ENCODE peak calls at places on chromosomes 16 and 17, in six cellular contexts. One of them, this sample, is unnamed.

GRCh38 chr16:74626741-74627416 is 20.0 kb upstream of the GLG1 start:
- DNase-seq in IMR-90: peak; percentile 60
- DNase-seq in activated T-helper 1 cell treated with Interleukin-2 at 50 U/mL for 16 hours: no peak
- DNase-seq in activated naive CD4-positive, alpha-beta T cell treated with Interleukin-2 at 50 U/mL for 16 hours: no peak
- DNase-seq in sigmoid colon: no peak
- DNase-seq in neuronal stem cell: no peak
- DNase-seq in this sample: no peak

GRCh38 chr17:42276609-42277341 is 584 bp upstream of the STAT5B start:
- DNase-seq in IMR-90: peak; percentile 88
- DNase-seq in activated T-helper 1 cell treated with Interleukin-2 at 50 U/mL for 16 hours: peak; percentile 13
- DNase-seq in activated naive CD4-positive, alpha-beta T cell treated with Interleukin-2 at 50 U/mL for 16 hours: peak; percentile 40
- DNase-seq in sigmoid colon: peak; percentile 92
- DNase-seq in neuronal stem cell: no peak
- DNase-seq in this sample: peak; percentile 82

GRCh38 chr16:65624696-65625095 is 502.8 kb upstream of the CDH11 start:
- DNase-seq in IMR-90: no peak
- DNase-seq in activated T-helper 1 cell treated with Interleukin-2 at 50 U/mL for 16 hours: no peak
- DNase-seq in activated naive CD4-positive, alpha-beta T cell treated with Interleukin-2 at 50 U/mL for 16 hours: no peak
- DNase-seq in sigmoid colon: no peak
- DNase-seq in neuronal stem cell: no peak
- DNase-seq in this sample: no peak

GRCh38 chr16:86396918-86397317 is 113.4 kb upstream of the FOXF1 start:
- DNase-seq in IMR-90: peak; percentile 95
- DNase-seq in activated T-helper 1 cell treated with Interleukin-2 at 50 U/mL for 16 hours: no peak
- DNase-seq in activated naive CD4-positive, alpha-beta T cell treated with Interleukin-2 at 50 U/mL for 16 hours: no peak
- DNase-seq in sigmoid colon: peak; percentile 95
- DNase-seq in neuronal stem cell: no peak
- DNase-seq in this sample: no peak

GRCh38 chr17:50774225-50774803 is 7.0 kb upstream of the ANKRD40CL start:
- DNase-seq in IMR-90: no peak
- DNase-seq in activated T-helper 1 cell treated with Interleukin-2 at 50 U/mL for 16 hours: no peak
- DNase-seq in activated naive CD4-positive, alpha-beta T cell treated with Interleukin-2 at 50 U/mL for 16 hours: no peak
- DNase-seq in sigmoid colon: peak; percentile 17
- DNase-seq in neuronal stem cell: no peak
- DNase-seq in this sample: no peak

GRCh38 chr17:13647551-13647950 is 45.8 kb upstream of the HS3ST3A1 start:
- DNase-seq in IMR-90: no peak
- DNase-seq in activated T-helper 1 cell treated with Interleukin-2 at 50 U/mL for 16 hours: no peak
- DNase-seq in activated naive CD4-positive, alpha-beta T cell treated with Interleukin-2 at 50 U/mL for 16 hours: no peak
- DNase-seq in sigmoid colon: no peak
- DNase-seq in neuronal stem cell: no peak
- DNase-seq in this sample: no peak

GRCh38 chr16:3017806-3018506 is at the start of gene CLDN6:
- DNase-seq in IMR-90: no peak
- DNase-seq in activated T-helper 1 cell treated with Interleukin-2 at 50 U/mL for 16 hours: no peak
- DNase-seq in activated naive CD4-positive, alpha-beta T cell treated with Interleukin-2 at 50 U/mL for 16 hours: peak; percentile 18
- DNase-seq in sigmoid colon: no peak
- DNase-seq in neuronal stem cell: peak; percentile 77
- DNase-seq in this sample: no peak

GRCh38 chr17:49964539-49965521 is 4.2 kb upstream of the DLX4 start:
- DNase-seq in IMR-90: no peak
- DNase-seq in activated T-helper 1 cell treated with Interleukin-2 at 50 U/mL for 16 hours: no peak
- DNase-seq in activated naive CD4-positive, alpha-beta T cell treated with Interleukin-2 at 50 U/mL for 16 hours: peak; percentile 21
- DNase-seq in sigmoid colon: no peak
- DNase-seq in neuronal stem cell: no peak
- DNase-seq in this sample: no peak

GRCh38 chr17:6913608-6914443 is 82.0 kb upstream of the ALOX12 start:
- DNase-seq in IMR-90: peak; percentile 42
- DNase-seq in activated T-helper 1 cell treated with Interleukin-2 at 50 U/mL for 16 hours: peak; percentile 40
- DNase-seq in activated naive CD4-positive, alpha-beta T cell treated with Interleukin-2 at 50 U/mL for 16 hours: peak; percentile 79
- DNase-seq in sigmoid colon: peak; percentile 79
- DNase-seq in neuronal stem cell: peak; percentile 30
- DNase-seq in this sample: peak; percentile 88

GRCh38 chr16:67841816-67842508 is at the start of gene THAP11:
- DNase-seq in IMR-90: peak; percentile 92
- DNase-seq in activated T-helper 1 cell treated with Interleukin-2 at 50 U/mL for 16 hours: peak; percentile 88
- DNase-seq in activated naive CD4-positive, alpha-beta T cell treated with Interleukin-2 at 50 U/mL for 16 hours: peak; percentile 95
- DNase-seq in sigmoid colon: peak; percentile 97
- DNase-seq in neuronal stem cell: peak; percentile 97
- DNase-seq in this sample: peak; percentile 97

GRCh38 chr17:28747801-28748750 is 4.3 kb downstream of the TRAF4 start:
- DNase-seq in IMR-90: no peak
- DNase-seq in activated T-helper 1 cell treated with Interleukin-2 at 50 U/mL for 16 hours: no peak
- DNase-seq in activated naive CD4-positive, alpha-beta T cell treated with Interleukin-2 at 50 U/mL for 16 hours: no peak
- DNase-seq in sigmoid colon: no peak
- DNase-seq in neuronal stem cell: no peak
- DNase-seq in this sample: peak; percentile 74

GRCh38 chr17:48791128-48792032 is 25.6 kb downstream of the TTLL6 start:
- DNase-seq in IMR-90: peak; percentile 79
- DNase-seq in activated T-helper 1 cell treated with Interleukin-2 at 50 U/mL for 16 hours: no peak
- DNase-seq in activated naive CD4-positive, alpha-beta T cell treated with Interleukin-2 at 50 U/mL for 16 hours: peak; percentile 6
- DNase-seq in sigmoid colon: peak; percentile 86
- DNase-seq in neuronal stem cell: peak; percentile 67
- DNase-seq in this sample: no peak

GRCh38 chr17:75561927-75562603 is 25.5 kb upstream of the MYO15B start:
- DNase-seq in IMR-90: no peak
- DNase-seq in activated T-helper 1 cell treated with Interleukin-2 at 50 U/mL for 16 hours: no peak
- DNase-seq in activated naive CD4-positive, alpha-beta T cell treated with Interleukin-2 at 50 U/mL for 16 hours: no peak
- DNase-seq in sigmoid colon: no peak
- DNase-seq in neuronal stem cell: no peak
- DNase-seq in this sample: no peak

GRCh38 chr16:51150894-51151320 is at the start of gene SALL1:
- DNase-seq in IMR-90: no peak
- DNase-seq in activated T-helper 1 cell treated with Interleukin-2 at 50 U/mL for 16 hours: no peak
- DNase-seq in activated naive CD4-positive, alpha-beta T cell treated with Interleukin-2 at 50 U/mL for 16 hours: no peak
- DNase-seq in sigmoid colon: no peak
- DNase-seq in neuronal stem cell: no peak
- DNase-seq in this sample: no peak

GRCh38 chr16:2475413-2476344 is 752 bp downstream of the TBC1D24 start:
- DNase-seq in IMR-90: no peak
- DNase-seq in activated T-helper 1 cell treated with Interleukin-2 at 50 U/mL for 16 hours: no peak
- DNase-seq in activated naive CD4-positive, alpha-beta T cell treated with Interleukin-2 at 50 U/mL for 16 hours: peak; percentile 47
- DNase-seq in sigmoid colon: no peak
- DNase-seq in neuronal stem cell: no peak
- DNase-seq in this sample: peak; percentile 84